ENCODE peak calls at places on chromosomes 7 and 10, in seven cellular contexts. U, P, B, M, O, E and L are unnamed samples.

GRCh38 chr10:95517536-95518454 is 43.4 kb downstream of the SORBS1 start:
- DNase-seq in U (no peak), P (no peak), B (no peak), M (no peak), O (no peak), E (no peak), L (no peak)

GRCh38 chr7:127885843-127886242 is 145.4 kb downstream of the LRRC4 start:
- DNase-seq in U (no peak), P (no peak), B (no peak), M (no peak), O (no peak), E (no peak), L (peak; percentile 56)

GRCh38 chr10:58952747-58953466 is 223.5 kb upstream of the PHYHIPL start:
- DNase-seq in U (no peak), P (no peak), B (peak; percentile 16), M (no peak), O (no peak), E (peak; percentile 40), L (peak; percentile 62)

GRCh38 chr7:127881564-127881963 is 149.7 kb downstream of the LRRC4 start:
- DNase-seq in U (no peak), P (no peak), B (no peak), M (no peak), O (no peak), E (no peak), L (no peak)

GRCh38 chr10:36573246-36573645 is 552.2 kb upstream of the ANKRD30A start:
- DNase-seq in U (no peak), P (no peak), B (no peak), M (no peak), O (no peak), E (no peak), L (no peak)

GRCh38 chr10:124691448-124692435 is 52.4 kb downstream of the FAM53B start:
- DNase-seq in U (no peak), P (no peak), B (no peak), M (no peak), O (no peak), E (no peak), L (no peak)

GRCh38 chr10:97601268-97602215 is 12.0 kb downstream of the C10orf62 start:
- DNase-seq in U (no peak), P (no peak), B (no peak), M (no peak), O (no peak), E (no peak), L (no peak)

GRCh38 chr10:77284797-77285196 is 352.8 kb downstream of the KCNMA1 start:
- DNase-seq in U (no peak), P (no peak), B (no peak), M (no peak), O (no peak), E (no peak), L (no peak)

GRCh38 chr7:17362439-17363095 is 64.1 kb downstream of the AHR start:
- DNase-seq in U (no peak), P (no peak), B (no peak), M (no peak), O (no peak), E (no peak), L (no peak)

GRCh38 chr7:76133839-76134238 is 67.9 kb upstream of the SRRM3 start:
- DNase-seq in U (no peak), P (no peak), B (no peak), M (no peak), O (no peak), E (no peak), L (no peak)

GRCh38 chr7:67573639-67574038 is 577.0 kb downstream of the TYW1 start:
- DNase-seq in U (no peak), P (no peak), B (no peak), M (no peak), O (no peak), E (no peak), L (no peak)

GRCh38 chr10:46523119-46523880 is 33.2 kb downstream of the GPRIN2 start:
- DNase-seq in U (no peak), P (no peak), B (no peak), M (peak; percentile 82), O (no peak), E (no peak), L (no peak)

GRCh38 chr7:134695321-134695860 is 48.7 kb downstream of the BPGM start:
- DNase-seq in U (no peak), P (no peak), B (no peak), M (no peak), O (no peak), E (no peak), L (no peak)

GRCh38 chr7:71244023-71244422 is 112.1 kb downstream of the GALNT17 start:
- DNase-seq in U (no peak), P (no peak), B (no peak), M (no peak), O (no peak), E (no peak), L (no peak)

GRCh38 chr7:15167912-15168311 is 265.4 kb upstream of the DGKB start:
- DNase-seq in U (no peak), P (no peak), B (no peak), M (no peak), O (no peak), E (no peak), L (no peak)

GRCh38 chr10:68560201-68560915 is at the start of gene TET1:
- DNase-seq in U (no peak), P (no peak), B (no peak), M (peak; percentile 65), O (no peak), E (peak; percentile 74), L (peak; percentile 61)

GRCh38 chr7:18175801-18176450 is 148.3 kb upstream of the PRPS1L1 start:
- DNase-seq in U (no peak), P (no peak), B (no peak), M (no peak), O (no peak), E (no peak), L (no peak)

GRCh38 chr7:90178592-90179279 is 24.5 kb downstream of the STEAP1 start:
- DNase-seq in U (no peak), P (peak; percentile 2), B (no peak), M (no peak), O (no peak), E (no peak), L (no peak)

GRCh38 chr7:83921798-83922607 is 272.6 kb downstream of the SEMA3A start:
- DNase-seq in U (no peak), P (no peak), B (no peak), M (no peak), O (no peak), E (no peak), L (no peak)

GRCh38 chr7:148084138-148084537 is 506.4 kb upstream of the C7orf33 start:
- DNase-seq in U (no peak), P (no peak), B (peak; percentile 5), M (no peak), O (peak; percentile 49), E (peak; percentile 64), L (peak; percentile 66)

GRCh38 chr7:120842131-120842621 is 15.8 kb downstream of the TSPAN12 start:
- DNase-seq in U (no peak), P (no peak), B (no peak), M (no peak), O (no peak), E (peak; percentile 14), L (no peak)

GRCh38 chr7:142436601-142437000 is 178.7 kb upstream of the PRSS58 start:
- DNase-seq in U (no peak), P (no peak), B (no peak), M (no peak), O (no peak), E (peak; percentile 56), L (peak; percentile 41)

GRCh38 chr10:12980080-12980656 is 21.3 kb downstream of the CCDC3 start:
- DNase-seq in U (no peak), P (no peak), B (no peak), M (no peak), O (no peak), E (no peak), L (no peak)

GRCh38 chr7:131235489-131236317 is 92.0 kb upstream of the MKLN1 start:
- DNase-seq in U (peak; percentile 58), P (no peak), B (peak; percentile 64), M (no peak), O (no peak), E (no peak), L (no peak)